ENCODE peak calls at places on chromosomes 5 and 9, in nine cellular contexts. H is endothelial cell of umbilical vein; E is EH; C is suprapubic skin; S is IMR-90; B is AG08395; R is CD8-positive, alpha-beta T cell; U is lung microvascular endothelial cell; G is GM12865. K is an unnamed sample.
A peak's percentile ranks its signal among the peaks of the same experiment; 100 is the strongest.

GRCh38 chr9:93665128-93665565 is 88.8 kb downstream of the PHF2 start:
- DNase-seq in H (peak; percentile 14), E (no peak), C (no peak), S (no peak), B (no peak), R (no peak), U (peak; percentile 31), G (no peak), K (no peak)

GRCh38 chr9:136690841-136691261 is 3.6 kb upstream of the AGPAT2 start:
- DNase-seq in H (no peak), E (no peak), C (no peak), S (no peak), B (no peak), R (no peak), U (peak; percentile 34), G (no peak), K (no peak)

GRCh38 chr5:175820230-175820629 is 51.1 kb upstream of the CPLX2 start:
- DNase-seq in H (no peak), E (no peak), C (no peak), S (no peak), B (no peak), R (no peak), U (no peak), G (no peak), K (no peak)

GRCh38 chr5:159095218-159095617 is 4.5 kb downstream of the EBF1 start:
- DNase-seq in H (no peak), E (no peak), C (no peak), S (no peak), B (no peak), R (no peak), U (no peak), G (peak; percentile 48), K (no peak)

GRCh38 chr5:111747336-111747735 is 9.7 kb downstream of the NREP start:
- DNase-seq in H (peak; percentile 30), E (peak; percentile 65), C (no peak), S (peak; percentile 59), B (peak; percentile 20), R (no peak), U (no peak), G (no peak), K (no peak)

GRCh38 chr9:95085861-95086563 is 231.5 kb downstream of the FANCC start:
- DNase-seq in H (no peak), E (no peak), C (peak; percentile 59), S (no peak), B (no peak), R (no peak), U (no peak), G (no peak), K (no peak)

GRCh38 chr5:1386274-1386717 is 41.4 kb upstream of the CLPTM1L start:
- DNase-seq in H (peak; percentile 25), E (peak; percentile 38), C (no peak), S (no peak), B (peak; percentile 51), R (peak; percentile 68), U (peak; percentile 45), G (peak; percentile 67), K (peak; percentile 57)

GRCh38 chr9:89042984-89043383 is 51.7 kb downstream of the S1PR3 start:
- DNase-seq in H (no peak), E (no peak), C (no peak), S (no peak), B (no peak), R (no peak), U (no peak), G (no peak), K (no peak)

GRCh38 chr5:81334304-81335061 is 33.1 kb downstream of the ZCCHC9 start:
- DNase-seq in H (no peak), E (no peak), C (no peak), S (no peak), B (no peak), R (no peak), U (no peak), G (no peak), K (no peak)

GRCh38 chr5:159774476-159775031 is 141.7 kb upstream of the ADRA1B start:
- DNase-seq in H (no peak), E (no peak), C (no peak), S (no peak), B (no peak), R (no peak), U (no peak), G (no peak), K (no peak)

GRCh38 chr9:92292338-92293074 is 991 bp downstream of the IARS1 start:
- DNase-seq in H (no peak), E (peak; percentile 37), C (no peak), S (peak; percentile 24), B (peak; percentile 2), R (no peak), U (no peak), G (no peak), K (no peak)

GRCh38 chr5:172420215-172420934 is 34.0 kb downstream of the SH3PXD2B start:
- DNase-seq in H (no peak), E (peak; percentile 92), C (peak; percentile 88), S (peak; percentile 94), B (peak; percentile 94), R (no peak), U (peak; percentile 88), G (peak; percentile 86), K (no peak)

GRCh38 chr5:87765009-87765408 is 352.3 kb upstream of the CCNH start:
- DNase-seq in H (no peak), E (no peak), C (no peak), S (no peak), B (no peak), R (no peak), U (no peak), G (no peak), K (no peak)

GRCh38 chr5:135236951-135237791 is 161.9 kb downstream of the MACROH2A1 start:
- DNase-seq in H (no peak), E (no peak), C (peak; percentile 44), S (no peak), B (no peak), R (no peak), U (no peak), G (no peak), K (no peak)

K was measured in activated B cell treated with CpG ODN at 0.5 μM for 24 hours.